ENCODE peak calls at places on chromosomes 4 and X, in nine cellular contexts. One of them, this sample, is unnamed.

GRCh38 chrX:49237060-49237459 is 1.8 kb downstream of the CCDC22 start:
- DNase-seq in endothelial cell of umbilical vein: no peak
- DNase-seq in sigmoid colon: no peak
- DNase-seq in HL-60: peak; percentile 57
- DNase-seq in K562: no peak
- DNase-seq in stomach: no peak
- DNase-seq in transverse colon: no peak
- DNase-seq in HepG2: no peak
- DNase-seq in suprapubic skin: no peak
- DNase-seq in this sample: no peak

GRCh38 chrX:10725071-10725470 is 104.7 kb upstream of the MID1 start:
- DNase-seq in endothelial cell of umbilical vein: peak; percentile 2
- DNase-seq in sigmoid colon: no peak
- DNase-seq in HL-60: no peak
- DNase-seq in K562: peak; percentile 8
- DNase-seq in stomach: no peak
- DNase-seq in transverse colon: no peak
- DNase-seq in HepG2: no peak
- DNase-seq in suprapubic skin: no peak
- DNase-seq in this sample: no peak

GRCh38 chr4:1196421-1197183 is 24.2 kb upstream of the SPON2 start:
- DNase-seq in endothelial cell of umbilical vein: no peak
- DNase-seq in sigmoid colon: peak; percentile 56
- DNase-seq in HL-60: no peak
- DNase-seq in K562: no peak
- DNase-seq in stomach: peak; percentile 19
- DNase-seq in transverse colon: no peak
- DNase-seq in HepG2: no peak
- DNase-seq in suprapubic skin: no peak
- DNase-seq in this sample: peak; percentile 94

GRCh38 chr4:40363382-40363920 is 28.3 kb downstream of the CHRNA9 start:
- DNase-seq in endothelial cell of umbilical vein: no peak
- DNase-seq in sigmoid colon: no peak
- DNase-seq in HL-60: no peak
- DNase-seq in K562: no peak
- DNase-seq in stomach: peak; percentile 64
- DNase-seq in transverse colon: peak; percentile 56
- DNase-seq in HepG2: no peak
- DNase-seq in suprapubic skin: no peak
- DNase-seq in this sample: no peak

GRCh38 chrX:137565921-137566745 is at the start of gene ZIC3:
- DNase-seq in endothelial cell of umbilical vein: peak; percentile 25
- DNase-seq in sigmoid colon: peak; percentile 67
- DNase-seq in HL-60: no peak
- DNase-seq in K562: no peak
- DNase-seq in stomach: peak; percentile 63
- DNase-seq in transverse colon: peak; percentile 15
- DNase-seq in HepG2: no peak
- DNase-seq in suprapubic skin: no peak
- DNase-seq in this sample: no peak

GRCh38 chr4:2320152-2320551 is 58.2 kb upstream of the MXD4 start:
- DNase-seq in endothelial cell of umbilical vein: no peak
- DNase-seq in sigmoid colon: no peak
- DNase-seq in HL-60: no peak
- DNase-seq in K562: no peak
- DNase-seq in stomach: peak; percentile 26
- DNase-seq in transverse colon: no peak
- DNase-seq in HepG2: no peak
- DNase-seq in suprapubic skin: no peak
- DNase-seq in this sample: no peak

GRCh38 chrX:39869846-39870601 is 227.7 kb downstream of the BCOR start:
- DNase-seq in endothelial cell of umbilical vein: peak; percentile 20
- DNase-seq in sigmoid colon: no peak
- DNase-seq in HL-60: no peak
- DNase-seq in K562: peak; percentile 71
- DNase-seq in stomach: no peak
- DNase-seq in transverse colon: peak; percentile 26
- DNase-seq in HepG2: no peak
- DNase-seq in suprapubic skin: no peak
- DNase-seq in this sample: no peak

GRCh38 chrX:155751131-155751530 is 130.0 kb upstream of the VAMP7 start:
- DNase-seq in endothelial cell of umbilical vein: no peak
- DNase-seq in sigmoid colon: no peak
- DNase-seq in HL-60: no peak
- DNase-seq in K562: no peak
- DNase-seq in stomach: no peak
- DNase-seq in transverse colon: no peak
- DNase-seq in HepG2: no peak
- DNase-seq in suprapubic skin: no peak
- DNase-seq in this sample: no peak

GRCh38 chr4:123399638-123400358 is 3.2 kb downstream of the SPRY1 start:
- DNase-seq in endothelial cell of umbilical vein: peak; percentile 42
- DNase-seq in sigmoid colon: no peak
- DNase-seq in HL-60: no peak
- DNase-seq in K562: no peak
- DNase-seq in stomach: no peak
- DNase-seq in transverse colon: no peak
- DNase-seq in HepG2: no peak
- DNase-seq in suprapubic skin: no peak
- DNase-seq in this sample: no peak

GRCh38 chr4:123396294-123397275 is at the start of gene SPRY1:
- DNase-seq in endothelial cell of umbilical vein: peak; percentile 89
- DNase-seq in sigmoid colon: peak; percentile 94
- DNase-seq in HL-60: peak; percentile 88
- DNase-seq in K562: peak; percentile 82
- DNase-seq in stomach: peak; percentile 91
- DNase-seq in transverse colon: peak; percentile 93
- DNase-seq in HepG2: peak; percentile 95
- DNase-seq in suprapubic skin: peak; percentile 94
- DNase-seq in this sample: no peak

GRCh38 chr4:123398803-123399637 is 2.4 kb downstream of the SPRY1 start:
- DNase-seq in endothelial cell of umbilical vein: peak; percentile 80
- DNase-seq in sigmoid colon: peak; percentile 81
- DNase-seq in HL-60: no peak
- DNase-seq in K562: peak; percentile 18
- DNase-seq in stomach: peak; percentile 60
- DNase-seq in transverse colon: peak; percentile 69
- DNase-seq in HepG2: peak; percentile 75
- DNase-seq in suprapubic skin: peak; percentile 79
- DNase-seq in this sample: no peak

GRCh38 chr4:123398151-123398802 is 1.7 kb downstream of the SPRY1 start:
- DNase-seq in endothelial cell of umbilical vein: peak; percentile 65
- DNase-seq in sigmoid colon: peak; percentile 85
- DNase-seq in HL-60: no peak
- DNase-seq in K562: peak; percentile 51
- DNase-seq in stomach: peak; percentile 82
- DNase-seq in transverse colon: peak; percentile 83
- DNase-seq in HepG2: no peak
- DNase-seq in suprapubic skin: peak; percentile 80
- DNase-seq in this sample: no peak

DNA sequence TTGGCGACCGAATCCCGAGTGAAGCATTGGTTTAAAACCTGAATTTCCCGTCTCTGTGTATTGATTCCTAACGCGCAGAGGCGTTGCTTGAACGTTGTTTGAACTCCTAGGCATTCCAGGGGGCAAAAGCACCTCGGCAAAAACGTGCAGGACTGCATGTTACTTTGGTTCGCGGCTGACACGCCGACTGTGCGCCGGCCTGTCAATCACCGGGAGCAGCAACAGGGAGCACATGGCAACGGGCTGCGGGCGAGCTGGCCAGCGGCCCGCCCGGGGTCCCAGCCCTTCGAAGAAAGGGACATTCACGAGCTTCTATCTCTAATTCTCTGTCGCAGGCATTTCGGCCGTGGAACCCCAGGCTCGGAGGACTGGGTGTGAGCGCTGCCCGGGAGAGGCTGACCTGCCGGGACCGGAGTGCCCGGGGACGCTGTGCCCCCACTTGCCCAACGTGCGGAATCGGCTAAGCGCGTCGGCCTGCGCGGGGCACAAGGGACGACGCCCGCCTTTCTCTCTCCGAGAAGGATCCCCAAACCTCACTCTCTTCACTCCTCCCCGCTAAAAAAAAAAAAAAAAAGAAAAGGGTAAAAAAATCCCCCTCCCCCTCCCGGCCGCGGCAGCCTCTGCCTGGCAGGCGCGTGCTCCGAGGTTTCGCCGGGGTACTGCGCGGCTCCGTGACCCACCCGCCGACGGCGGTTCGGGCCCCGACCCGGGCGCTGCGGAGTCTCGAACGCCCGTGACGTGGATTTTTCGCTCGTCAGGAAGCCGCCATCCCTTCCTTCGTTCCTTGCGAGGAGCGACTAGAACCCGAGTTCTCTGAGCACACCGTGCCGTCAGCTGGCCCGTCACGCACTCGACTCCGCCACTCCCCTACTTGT is 918 bp downstream of the SPRY1 start:
- DNase-seq in endothelial cell of umbilical vein: peak; percentile 73
- DNase-seq in sigmoid colon: peak; percentile 78
- DNase-seq in HL-60: no peak
- DNase-seq in K562: peak; percentile 21
- DNase-seq in stomach: peak; percentile 62
- DNase-seq in transverse colon: peak; percentile 64
- DNase-seq in HepG2: peak; percentile 75
- DNase-seq in suprapubic skin: peak; percentile 78
- DNase-seq in this sample: no peak
- TF ChIP-seq POLR2AphosphoS5 in endothelial cell of umbilical vein: peak; percentile 45
- TF ChIP-seq POLR2AphosphoS5 in sigmoid colon: no peak
- TF ChIP-seq POLR2AphosphoS5 in HL-60: peak; percentile 41
- TF ChIP-seq POLR2AphosphoS5 in K562: no peak
- TF ChIP-seq POLR2AphosphoS5 in stomach: no peak
- TF ChIP-seq POLR2AphosphoS5 in transverse colon: no peak
- TF ChIP-seq POLR2AphosphoS5 in HepG2: no peak
- TF ChIP-seq POLR2AphosphoS5 in suprapubic skin: no peak
- TF ChIP-seq POLR2AphosphoS5 in this sample: peak; percentile 62

GRCh38 chrX:38561126-38561868 is at the start of gene TSPAN7:
- DNase-seq in endothelial cell of umbilical vein: peak; percentile 60
- DNase-seq in sigmoid colon: peak; percentile 87
- DNase-seq in HL-60: peak; percentile 30
- DNase-seq in K562: peak; percentile 87
- DNase-seq in stomach: peak; percentile 86
- DNase-seq in transverse colon: peak; percentile 86
- DNase-seq in HepG2: peak; percentile 46
- DNase-seq in suprapubic skin: peak; percentile 82
- DNase-seq in this sample: no peak

GRCh38 chrX:38558681-38559080 is 2.7 kb upstream of the TSPAN7 start:
- DNase-seq in endothelial cell of umbilical vein: no peak
- DNase-seq in sigmoid colon: no peak
- DNase-seq in HL-60: no peak
- DNase-seq in K562: no peak
- DNase-seq in stomach: no peak
- DNase-seq in transverse colon: no peak
- DNase-seq in HepG2: no peak
- DNase-seq in suprapubic skin: no peak
- DNase-seq in this sample: no peak

GRCh38 chrX:38560776-38561125 is 591 bp upstream of the TSPAN7 start:
- DNase-seq in endothelial cell of umbilical vein: peak; percentile 4
- DNase-seq in sigmoid colon: no peak
- DNase-seq in HL-60: no peak
- DNase-seq in K562: no peak
- DNase-seq in stomach: no peak
- DNase-seq in transverse colon: no peak
- DNase-seq in HepG2: no peak
- DNase-seq in suprapubic skin: no peak
- DNase-seq in this sample: no peak

GRCh38 chrX:38563006-38563405 is 1.7 kb downstream of the TSPAN7 start:
- DNase-seq in endothelial cell of umbilical vein: no peak
- DNase-seq in sigmoid colon: no peak
- DNase-seq in HL-60: no peak
- DNase-seq in K562: no peak
- DNase-seq in stomach: no peak
- DNase-seq in transverse colon: no peak
- DNase-seq in HepG2: peak; percentile 45
- DNase-seq in suprapubic skin: no peak
- DNase-seq in this sample: no peak

DNA sequence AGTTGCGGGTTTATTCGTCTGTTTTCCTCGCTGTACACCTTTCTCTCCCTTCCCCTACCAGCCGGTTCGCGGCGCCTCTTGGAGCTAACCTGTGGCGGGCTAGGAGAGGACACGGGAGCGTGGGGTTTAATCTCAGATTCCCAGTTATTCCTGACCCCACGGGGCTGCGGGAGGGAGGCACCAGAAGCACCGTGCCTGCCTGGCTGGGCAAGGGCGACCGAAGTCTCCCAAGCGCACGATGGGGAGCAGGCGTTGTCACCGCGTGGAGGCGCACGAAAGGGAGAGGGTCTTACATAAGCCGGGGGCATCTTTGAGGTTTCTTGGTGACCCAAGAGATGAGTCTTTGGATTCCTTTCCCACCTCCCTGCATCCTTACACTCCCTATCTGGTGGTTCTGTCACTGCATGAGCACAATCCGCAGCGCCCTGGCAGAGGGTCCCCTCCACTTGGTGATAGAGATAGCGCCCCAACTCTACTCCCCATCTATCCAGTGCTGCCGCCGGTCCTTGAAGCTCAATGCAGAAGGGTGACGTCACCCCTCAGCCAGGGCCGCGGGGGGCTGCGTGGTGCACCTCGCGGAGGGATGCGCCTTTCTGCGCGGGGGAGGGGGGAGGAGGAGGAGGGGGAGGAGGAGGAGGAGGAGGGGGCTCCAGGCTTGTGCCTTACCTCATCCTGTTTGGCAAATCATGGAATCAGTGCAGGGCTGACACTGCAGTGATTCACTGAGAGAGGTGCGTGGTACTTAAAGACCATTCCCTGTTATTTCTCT is 793 bp downstream of the TSPAN7 start:
- DNase-seq in endothelial cell of umbilical vein: no peak
- DNase-seq in sigmoid colon: peak; percentile 68
- DNase-seq in HL-60: no peak
- DNase-seq in K562: no peak
- DNase-seq in stomach: no peak
- DNase-seq in transverse colon: peak; percentile 22
- DNase-seq in HepG2: peak; percentile 3
- DNase-seq in suprapubic skin: peak; percentile 64
- DNase-seq in this sample: no peak
- TF ChIP-seq POLR2AphosphoS5 in endothelial cell of umbilical vein: no peak
- TF ChIP-seq POLR2AphosphoS5 in sigmoid colon: no peak
- TF ChIP-seq POLR2AphosphoS5 in HL-60: no peak
- TF ChIP-seq POLR2AphosphoS5 in K562: no peak
- TF ChIP-seq POLR2AphosphoS5 in stomach: no peak
- TF ChIP-seq POLR2AphosphoS5 in transverse colon: no peak
- TF ChIP-seq POLR2AphosphoS5 in HepG2: no peak
- TF ChIP-seq POLR2AphosphoS5 in suprapubic skin: no peak
- TF ChIP-seq POLR2AphosphoS5 in this sample: peak; percentile 19

GRCh38 chr4:168643083-168643795 is 146.4 kb downstream of the PALLD start:
- DNase-seq in endothelial cell of umbilical vein: peak; percentile 66
- DNase-seq in sigmoid colon: no peak
- DNase-seq in HL-60: no peak
- DNase-seq in K562: no peak
- DNase-seq in stomach: no peak
- DNase-seq in transverse colon: no peak
- DNase-seq in HepG2: no peak
- DNase-seq in suprapubic skin: no peak
- DNase-seq in this sample: no peak
- TF ChIP-seq POLR2AphosphoS5 in endothelial cell of umbilical vein: no peak
- TF ChIP-seq POLR2AphosphoS5 in sigmoid colon: no peak
- TF ChIP-seq POLR2AphosphoS5 in HL-60: no peak
- TF ChIP-seq POLR2AphosphoS5 in K562: no peak
- TF ChIP-seq POLR2AphosphoS5 in stomach: no peak
- TF ChIP-seq POLR2AphosphoS5 in transverse colon: no peak
- TF ChIP-seq POLR2AphosphoS5 in HepG2: no peak
- TF ChIP-seq POLR2AphosphoS5 in suprapubic skin: no peak
- TF ChIP-seq POLR2AphosphoS5 in this sample: no peak

GRCh38 chrX:72132456-72132855 is 741 bp upstream of the RTL5 start:
- DNase-seq in endothelial cell of umbilical vein: no peak
- DNase-seq in sigmoid colon: no peak
- DNase-seq in HL-60: no peak
- DNase-seq in K562: no peak
- DNase-seq in stomach: no peak
- DNase-seq in transverse colon: no peak
- DNase-seq in HepG2: no peak
- DNase-seq in suprapubic skin: no peak
- DNase-seq in this sample: no peak

GRCh38 chrX:72129661-72130060 is 2.1 kb downstream of the RTL5 start:
- DNase-seq in endothelial cell of umbilical vein: no peak
- DNase-seq in sigmoid colon: no peak
- DNase-seq in HL-60: no peak
- DNase-seq in K562: no peak
- DNase-seq in stomach: no peak
- DNase-seq in transverse colon: no peak
- DNase-seq in HepG2: no peak
- DNase-seq in suprapubic skin: no peak
- DNase-seq in this sample: no peak

GRCh38 chrX:72130762-72131231 is 918 bp downstream of the RTL5 start:
- DNase-seq in endothelial cell of umbilical vein: no peak
- DNase-seq in sigmoid colon: no peak
- DNase-seq in HL-60: no peak
- DNase-seq in K562: no peak
- DNase-seq in stomach: no peak
- DNase-seq in transverse colon: no peak
- DNase-seq in HepG2: no peak
- DNase-seq in suprapubic skin: no peak
- DNase-seq in this sample: no peak

GRCh38 chrX:72130156-72130761 is 1.5 kb downstream of the RTL5 start:
- DNase-seq in endothelial cell of umbilical vein: no peak
- DNase-seq in sigmoid colon: no peak
- DNase-seq in HL-60: no peak
- DNase-seq in K562: no peak
- DNase-seq in stomach: no peak
- DNase-seq in transverse colon: no peak
- DNase-seq in HepG2: no peak
- DNase-seq in suprapubic skin: no peak
- DNase-seq in this sample: no peak

GRCh38 chrX:72131317-72132294 is at the start of gene RTL5:
- DNase-seq in endothelial cell of umbilical vein: peak; percentile 73
- DNase-seq in sigmoid colon: peak; percentile 97
- DNase-seq in HL-60: peak; percentile 57
- DNase-seq in K562: peak; percentile 40
- DNase-seq in stomach: peak; percentile 77
- DNase-seq in transverse colon: peak; percentile 81
- DNase-seq in HepG2: peak; percentile 1
- DNase-seq in suprapubic skin: peak; percentile 92
- DNase-seq in this sample: peak; percentile 95
- TF ChIP-seq POLR2AphosphoS5 in endothelial cell of umbilical vein: peak; percentile 19
- TF ChIP-seq POLR2AphosphoS5 in sigmoid colon: peak; percentile 37
- TF ChIP-seq POLR2AphosphoS5 in HL-60: no peak
- TF ChIP-seq POLR2AphosphoS5 in K562: no peak
- TF ChIP-seq POLR2AphosphoS5 in stomach: peak; percentile 51
- TF ChIP-seq POLR2AphosphoS5 in transverse colon: no peak
- TF ChIP-seq POLR2AphosphoS5 in HepG2: no peak
- TF ChIP-seq POLR2AphosphoS5 in suprapubic skin: no peak
- TF ChIP-seq POLR2AphosphoS5 in this sample: no peak